ENCODE peak calls at places on chromosomes 7 and 10, in six cellular contexts. One of them, this sample, is unnamed.

GRCh38 chr7:18202315-18203045 is 174.8 kb upstream of the PRPS1L1 start:
- DNase-seq in PC-3: no peak
- DNase-seq in heart right ventricle: no peak
- DNase-seq in CD8-positive, alpha-beta T cell: no peak
- DNase-seq in fibroblast of lung: no peak
- DNase-seq in pancreas: no peak
- DNase-seq in this sample: no peak

GRCh38 chr10:132131581-132132250 is 55.0 kb upstream of the DPYSL4 start:
- DNase-seq in PC-3: no peak
- DNase-seq in heart right ventricle: no peak
- DNase-seq in CD8-positive, alpha-beta T cell: no peak
- DNase-seq in pancreas: peak
- DNase-seq in fibroblast of lung: no peak
- DNase-seq in this sample: no peak

GRCh38 chr7:26081627-26082026 is 70.4 kb upstream of the NFE2L3 start:
- DNase-seq in fibroblast of lung: no peak
- DNase-seq in pancreas: no peak
- DNase-seq in PC-3: peak
- DNase-seq in heart right ventricle: no peak
- DNase-seq in CD8-positive, alpha-beta T cell: no peak
- DNase-seq in this sample: peak

GRCh38 chr7:75762350-75762917 is 9.6 kb downstream of the CCL26 start:
- DNase-seq in fibroblast of lung: peak
- DNase-seq in PC-3: peak
- DNase-seq in pancreas: no peak
- DNase-seq in heart right ventricle: no peak
- DNase-seq in CD8-positive, alpha-beta T cell: no peak
- DNase-seq in this sample: no peak

GRCh38 chr10:85444868-85445267 is 921.7 kb downstream of the GRID1 start:
- DNase-seq in fibroblast of lung: no peak
- DNase-seq in CD8-positive, alpha-beta T cell: no peak
- DNase-seq in PC-3: no peak
- DNase-seq in pancreas: no peak
- DNase-seq in heart right ventricle: no peak
- DNase-seq in this sample: no peak

GRCh38 chr7:55069271-55069792 is 50.5 kb downstream of the EGFR start:
- DNase-seq in PC-3: no peak
- DNase-seq in CD8-positive, alpha-beta T cell: no peak
- DNase-seq in pancreas: no peak
- DNase-seq in heart right ventricle: no peak
- DNase-seq in fibroblast of lung: no peak
- DNase-seq in this sample: no peak

GRCh38 chr10:69573056-69573806 is at the start of gene NEUROG3:
- DNase-seq in pancreas: no peak
- DNase-seq in CD8-positive, alpha-beta T cell: no peak
- DNase-seq in heart right ventricle: no peak
- DNase-seq in PC-3: no peak
- DNase-seq in fibroblast of lung: no peak
- DNase-seq in this sample: no peak

GRCh38 chr7:94676431-94676830 is 20.5 kb upstream of the SGCE start:
- DNase-seq in PC-3: no peak
- DNase-seq in fibroblast of lung: no peak
- DNase-seq in CD8-positive, alpha-beta T cell: no peak
- DNase-seq in heart right ventricle: no peak
- DNase-seq in pancreas: no peak
- DNase-seq in this sample: no peak

GRCh38 chr7:8442814-8443304 is 9.4 kb downstream of the NXPH1 start:
- DNase-seq in heart right ventricle: peak
- DNase-seq in fibroblast of lung: peak
- DNase-seq in CD8-positive, alpha-beta T cell: no peak
- DNase-seq in PC-3: no peak
- DNase-seq in pancreas: peak
- DNase-seq in this sample: peak

GRCh38 chr7:14218338-14218737 is 228.9 kb upstream of the ETV1 start:
- DNase-seq in pancreas: no peak
- DNase-seq in heart right ventricle: no peak
- DNase-seq in CD8-positive, alpha-beta T cell: no peak
- DNase-seq in PC-3: peak
- DNase-seq in fibroblast of lung: peak
- DNase-seq in this sample: no peak

GRCh38 chr10:133339708-133340380 is 3.1 kb upstream of the CALY start:
- DNase-seq in CD8-positive, alpha-beta T cell: no peak
- DNase-seq in pancreas: no peak
- DNase-seq in heart right ventricle: no peak
- DNase-seq in fibroblast of lung: no peak
- DNase-seq in PC-3: no peak
- DNase-seq in this sample: no peak

GRCh38 chr10:93991596-93992284 is 2.0 kb upstream of the PLCE1 start:
- DNase-seq in PC-3: peak
- DNase-seq in heart right ventricle: peak
- DNase-seq in fibroblast of lung: peak
- DNase-seq in CD8-positive, alpha-beta T cell: no peak
- DNase-seq in pancreas: peak
- DNase-seq in this sample: peak

GRCh38 chr10:70928140-70928539 is 39.8 kb upstream of the PCBD1 start:
- DNase-seq in PC-3: no peak
- DNase-seq in pancreas: no peak
- DNase-seq in heart right ventricle: no peak
- DNase-seq in fibroblast of lung: peak
- DNase-seq in CD8-positive, alpha-beta T cell: no peak
- DNase-seq in this sample: no peak

GRCh38 chr10:47081264-47081663 is 170.0 kb downstream of the PTPN20 start:
- DNase-seq in PC-3: no peak
- DNase-seq in heart right ventricle: no peak
- DNase-seq in pancreas: no peak
- DNase-seq in CD8-positive, alpha-beta T cell: peak
- DNase-seq in fibroblast of lung: no peak
- DNase-seq in this sample: no peak

GRCh38 chr7:135189961-135190360 is 19.5 kb upstream of the CYREN start:
- DNase-seq in CD8-positive, alpha-beta T cell: no peak
- DNase-seq in pancreas: no peak
- DNase-seq in PC-3: no peak
- DNase-seq in heart right ventricle: no peak
- DNase-seq in fibroblast of lung: no peak
- DNase-seq in this sample: no peak

GRCh38 chr10:77892761-77893160 is 33.8 kb downstream of the DLG5 start:
- DNase-seq in pancreas: no peak
- DNase-seq in CD8-positive, alpha-beta T cell: no peak
- DNase-seq in PC-3: no peak
- DNase-seq in heart right ventricle: no peak
- DNase-seq in fibroblast of lung: no peak
- DNase-seq in this sample: no peak

DNA sequence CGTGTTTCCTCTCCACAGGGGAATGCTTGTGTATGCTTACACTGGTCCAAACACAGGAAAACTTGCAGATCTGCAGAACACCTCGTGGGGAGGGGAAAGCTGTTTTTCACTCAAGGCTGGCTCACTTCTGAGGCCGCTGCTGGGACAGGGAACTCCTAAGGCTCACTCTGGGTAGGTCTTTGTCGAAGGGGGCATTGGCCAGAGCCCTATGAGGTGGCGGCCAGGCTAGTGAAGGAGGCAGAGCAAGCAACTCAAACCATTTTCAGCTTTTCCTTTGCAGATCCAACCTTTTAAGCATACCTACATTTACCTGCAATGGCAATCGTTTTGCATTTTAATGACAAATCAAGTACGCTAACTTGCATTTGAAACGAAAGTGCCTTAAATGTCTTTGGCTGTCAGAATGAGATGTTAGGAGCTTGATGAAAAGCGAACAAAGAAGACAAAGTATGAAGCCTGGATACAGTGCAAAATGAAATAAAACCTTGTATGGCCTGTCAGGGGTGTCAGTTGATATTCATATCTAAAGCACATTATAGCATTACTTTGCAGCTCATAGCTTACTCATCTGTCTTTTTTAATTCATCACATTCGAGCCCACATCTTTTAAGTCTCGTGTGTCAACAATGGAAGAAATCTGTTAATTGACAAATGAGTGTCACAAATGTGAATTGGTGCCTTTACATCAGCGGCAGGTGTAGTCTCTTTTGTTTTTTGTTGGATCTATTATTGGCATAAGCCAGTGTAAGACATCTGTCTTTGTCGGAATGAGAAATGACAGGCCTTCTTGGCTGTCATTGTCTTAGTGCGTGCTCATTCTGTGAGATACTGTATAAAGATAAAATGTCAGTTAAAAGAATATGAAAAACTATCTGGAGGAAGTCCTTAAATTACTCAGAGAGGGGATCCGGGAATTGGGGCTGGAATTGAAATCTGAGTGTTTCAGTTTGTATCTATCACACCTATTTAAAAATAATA is 30.5 kb downstream of the LRMDA start:
- DNase-seq in PC-3: no peak
- DNase-seq in pancreas: no peak
- DNase-seq in fibroblast of lung: no peak
- DNase-seq in CD8-positive, alpha-beta T cell: no peak
- DNase-seq in heart right ventricle: no peak
- DNase-seq in this sample: no peak
- H3K4me3 ChIP-seq in PC-3: no peak
- H3K4me3 ChIP-seq in pancreas: no peak
- H3K4me3 ChIP-seq in fibroblast of lung: no peak
- H3K4me3 ChIP-seq in CD8-positive, alpha-beta T cell: no peak
- H3K4me3 ChIP-seq in heart right ventricle: no peak
- H3K4me3 ChIP-seq in this sample: no peak

GRCh38 chr7:21508538-21508937 is 34.3 kb upstream of the DNAH11 start:
- DNase-seq in fibroblast of lung: no peak
- DNase-seq in PC-3: no peak
- DNase-seq in CD8-positive, alpha-beta T cell: no peak
- DNase-seq in pancreas: no peak
- DNase-seq in heart right ventricle: no peak
- DNase-seq in this sample: no peak

GRCh38 chr7:21504021-21504420 is 38.8 kb upstream of the DNAH11 start:
- DNase-seq in PC-3: peak
- DNase-seq in CD8-positive, alpha-beta T cell: no peak
- DNase-seq in heart right ventricle: no peak
- DNase-seq in fibroblast of lung: no peak
- DNase-seq in pancreas: no peak
- DNase-seq in this sample: no peak

DNA sequence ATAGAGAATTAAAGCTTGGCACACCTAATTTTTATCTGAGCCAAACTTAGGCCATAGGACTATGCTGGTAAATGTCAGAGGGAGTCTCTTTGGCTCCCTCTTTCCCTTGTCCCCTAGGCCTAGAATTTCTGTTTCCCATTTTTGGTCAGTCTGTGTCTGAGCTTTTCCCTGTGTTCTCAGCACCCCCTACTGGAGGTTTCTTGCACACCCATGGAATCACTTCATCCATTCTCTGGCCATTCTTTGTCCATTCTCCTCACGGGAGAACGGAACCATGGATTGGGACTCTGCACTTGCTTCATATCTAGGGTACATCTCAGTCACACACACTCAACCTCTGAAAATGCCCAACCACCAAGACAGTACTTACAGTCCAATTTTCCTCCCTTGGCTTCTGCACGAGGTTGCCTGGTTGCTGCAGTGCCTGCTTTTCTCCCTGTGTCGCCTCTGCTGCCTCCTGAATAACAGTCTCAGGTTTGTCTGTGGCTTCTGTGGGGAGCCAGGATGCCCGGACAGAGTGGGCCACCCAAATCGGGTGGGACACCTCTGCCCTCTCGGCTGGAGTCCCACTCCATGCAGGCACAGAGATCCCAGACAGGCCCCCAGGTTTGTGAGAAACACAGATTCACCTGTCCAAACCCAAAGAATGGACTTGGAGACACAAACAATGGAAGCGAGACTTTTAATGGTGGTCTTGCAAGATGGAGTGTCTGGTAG is 35.1 kb upstream of the DNAH11 start:
- DNase-seq in PC-3: peak
- DNase-seq in CD8-positive, alpha-beta T cell: no peak
- DNase-seq in heart right ventricle: peak
- DNase-seq in pancreas: no peak
- DNase-seq in fibroblast of lung: peak
- DNase-seq in this sample: peak
- TF ChIP-seq CTCF in PC-3: peak
- TF ChIP-seq CTCF in CD8-positive, alpha-beta T cell: peak
- TF ChIP-seq CTCF in heart right ventricle: peak
- TF ChIP-seq CTCF in pancreas: peak
- TF ChIP-seq CTCF in fibroblast of lung: peak
- TF ChIP-seq CTCF in this sample: peak

GRCh38 chr7:149529136-149529718 is 31.6 kb upstream of the ZNF746 start:
- DNase-seq in PC-3: no peak
- DNase-seq in CD8-positive, alpha-beta T cell: no peak
- DNase-seq in pancreas: no peak
- DNase-seq in fibroblast of lung: peak
- DNase-seq in heart right ventricle: no peak
- DNase-seq in this sample: no peak
- H3K4me3 ChIP-seq in PC-3: no peak
- H3K4me3 ChIP-seq in CD8-positive, alpha-beta T cell: no peak
- H3K4me3 ChIP-seq in pancreas: no peak
- H3K4me3 ChIP-seq in fibroblast of lung: no peak
- H3K4me3 ChIP-seq in heart right ventricle: no peak
- H3K4me3 ChIP-seq in this sample: no peak

DNA sequence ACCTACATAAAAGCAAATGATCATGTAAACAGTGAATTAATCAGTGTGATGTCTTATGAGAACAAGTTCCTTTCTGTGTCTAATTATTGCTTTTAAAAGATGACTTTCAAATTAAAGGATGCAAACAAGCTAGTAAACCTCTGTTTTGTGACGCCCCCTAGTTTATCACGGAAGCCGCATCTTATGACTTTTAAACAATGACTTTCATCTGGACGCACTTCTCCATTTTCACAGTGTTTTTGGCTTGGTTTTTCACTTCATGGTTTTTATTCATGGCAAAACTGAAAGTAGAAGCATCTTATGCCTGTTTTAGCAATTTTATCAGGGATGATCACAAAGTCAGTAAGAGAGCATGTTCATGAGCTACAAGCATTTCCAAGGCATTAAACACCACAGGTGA is 35.0 kb downstream of the ITGA8 start:
- DNase-seq in pancreas: no peak
- DNase-seq in fibroblast of lung: no peak
- DNase-seq in CD8-positive, alpha-beta T cell: no peak
- DNase-seq in heart right ventricle: no peak
- DNase-seq in PC-3: no peak
- DNase-seq in this sample: no peak
- TF ChIP-seq CTCF in pancreas: no peak
- TF ChIP-seq CTCF in fibroblast of lung: no peak
- TF ChIP-seq CTCF in CD8-positive, alpha-beta T cell: no peak
- TF ChIP-seq CTCF in heart right ventricle: no peak
- TF ChIP-seq CTCF in PC-3: no peak
- TF ChIP-seq CTCF in this sample: no peak

DNA sequence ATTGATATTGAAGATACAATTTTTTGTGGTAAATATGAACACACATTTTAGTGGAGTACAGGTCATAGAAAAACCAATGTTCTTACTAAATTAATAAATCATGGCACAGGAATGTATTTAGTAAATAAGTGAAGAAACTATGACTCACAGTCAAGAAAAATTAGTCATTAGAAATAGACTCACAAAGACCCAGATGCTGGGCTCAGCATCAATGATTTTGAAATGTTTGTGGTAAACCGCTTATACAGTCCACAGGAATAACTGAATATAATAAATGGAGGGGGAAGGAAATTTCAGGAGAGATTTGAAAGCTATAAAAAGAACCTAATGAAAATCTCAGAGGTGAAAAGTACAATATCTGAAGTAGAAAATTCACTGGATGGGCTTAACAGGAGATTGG is 138.3 kb upstream of the ADCY1 start:
- DNase-seq in heart right ventricle: no peak
- DNase-seq in CD8-positive, alpha-beta T cell: no peak
- DNase-seq in pancreas: no peak
- DNase-seq in PC-3: peak
- DNase-seq in fibroblast of lung: peak
- DNase-seq in this sample: no peak
- H3K4me3 ChIP-seq in heart right ventricle: no peak
- H3K4me3 ChIP-seq in CD8-positive, alpha-beta T cell: no peak
- H3K4me3 ChIP-seq in pancreas: no peak
- H3K4me3 ChIP-seq in PC-3: peak
- H3K4me3 ChIP-seq in fibroblast of lung: no peak
- H3K4me3 ChIP-seq in this sample: no peak

GRCh38 chr7:108384721-108385483 is 71.3 kb downstream of the NRCAM start:
- DNase-seq in pancreas: no peak
- DNase-seq in fibroblast of lung: no peak
- DNase-seq in CD8-positive, alpha-beta T cell: no peak
- DNase-seq in heart right ventricle: no peak
- DNase-seq in PC-3: peak
- DNase-seq in this sample: no peak
- TF ChIP-seq CTCF in pancreas: no peak
- TF ChIP-seq CTCF in fibroblast of lung: peak
- TF ChIP-seq CTCF in CD8-positive, alpha-beta T cell: no peak
- TF ChIP-seq CTCF in heart right ventricle: no peak
- TF ChIP-seq CTCF in PC-3: peak
- TF ChIP-seq CTCF in this sample: no peak